ENCODE peak calls at places on chromosome 11, in eight cellular contexts. I is adrenal gland, W is body of pancreas, N is transverse colon, B is heart left ventricle, K is A549, V is pancreas, A is breast epithelium. J is an unnamed sample.

GRCh38 chr11:113974741-113975470 is at the start of gene HTR3A:
- DNase-seq in V (peak; percentile 91), B (peak; percentile 76), N (peak; percentile 53), K (no peak), A (no peak), I (peak; percentile 72), W (peak; percentile 91), J (no peak)

GRCh38 chr11:88629496-88629895 is 292.0 kb upstream of the CTSC start:
- DNase-seq in W (no peak), A (no peak), N (no peak), V (no peak), I (no peak), B (no peak), K (no peak), J (no peak)

GRCh38 chr11:91967018-91967715 is 257.5 kb upstream of the FAT3 start:
- DNase-seq in I (no peak), N (no peak), B (no peak), V (no peak), K (no peak), W (no peak), A (no peak), J (no peak)

GRCh38 chr11:116428638-116428975 is 344.2 kb downstream of the BUD13 start:
- DNase-seq in B (no peak), V (no peak), W (no peak), N (no peak), A (no peak), I (no peak), K (no peak), J (no peak)

GRCh38 chr11:6695377-6695776 is 12.2 kb upstream of the MRPL17 start:
- DNase-seq in K (no peak), V (no peak), A (no peak), B (no peak), W (no peak), N (no peak), I (no peak), J (no peak)

GRCh38 chr11:34749666-34750659 is 129.1 kb downstream of the EHF start:
- DNase-seq in B (peak; percentile 69), V (no peak), N (peak; percentile 54), K (no peak), W (peak; percentile 39), A (peak; percentile 90), I (peak; percentile 39), J (peak; percentile 92)

GRCh38 chr11:35337136-35337918 is 82.0 kb downstream of the SLC1A2 start:
- DNase-seq in N (no peak), V (peak; percentile 49), I (no peak), K (peak; percentile 95), B (no peak), W (peak; percentile 15), A (no peak), J (no peak)

GRCh38 chr11:10181811-10182210 is 112.2 kb downstream of the SBF2 start:
- DNase-seq in A (no peak), W (no peak), B (no peak), V (no peak), N (no peak), I (no peak), K (peak; percentile 8), J (no peak)

GRCh38 chr11:2653930-2654739 is 45.7 kb downstream of the KCNQ1OT1 start:
- DNase-seq in N (no peak), A (no peak), W (no peak), B (no peak), V (no peak), I (no peak), K (no peak), J (no peak)

GRCh38 chr11:73851046-73851764 is 25.4 kb downstream of the COA4 start:
- DNase-seq in K (no peak), A (no peak), I (no peak), B (no peak), W (no peak), V (no peak), N (no peak), J (no peak)

GRCh38 chr11:12206529-12206928 is 96.1 kb downstream of the MICAL2 start:
- DNase-seq in B (no peak), W (no peak), I (no peak), N (no peak), V (no peak), A (no peak), K (no peak), J (peak; percentile 57)

GRCh38 chr11:1499261-1499890 is 12.8 kb upstream of the MOB2 start:
- DNase-seq in N (no peak), K (no peak), V (no peak), A (no peak), B (peak; percentile 49), I (peak; percentile 13), W (no peak), J (peak; percentile 12)

GRCh38 chr11:26951849-26952515 is 41.9 kb upstream of the FIBIN start:
- DNase-seq in K (no peak), W (no peak), V (no peak), B (no peak), N (no peak), A (no peak), I (no peak), J (no peak)

GRCh38 chr11:63490551-63491239 is at the start of gene PLAAT5:
- DNase-seq in K (no peak), B (no peak), A (peak; percentile 27), N (peak; percentile 16), V (peak; percentile 32), I (no peak), W (peak; percentile 30), J (no peak)

GRCh38 chr11:8566613-8567210 is 27.3 kb downstream of the STK33 start:
- DNase-seq in V (no peak), B (no peak), W (no peak), I (no peak), K (no peak), A (no peak), N (peak; percentile 12), J (no peak)

GRCh38 chr11:103619480-103619879 is 417.0 kb upstream of the DDI1 start:
- DNase-seq in N (no peak), A (no peak), B (no peak), V (no peak), W (no peak), K (no peak), I (no peak), J (no peak)

GRCh38 chr11:47928426-47928825 is 51.9 kb upstream of the PTPRJ start:
- DNase-seq in I (no peak), V (no peak), K (no peak), A (no peak), B (no peak), N (no peak), W (no peak), J (no peak)

DNA sequence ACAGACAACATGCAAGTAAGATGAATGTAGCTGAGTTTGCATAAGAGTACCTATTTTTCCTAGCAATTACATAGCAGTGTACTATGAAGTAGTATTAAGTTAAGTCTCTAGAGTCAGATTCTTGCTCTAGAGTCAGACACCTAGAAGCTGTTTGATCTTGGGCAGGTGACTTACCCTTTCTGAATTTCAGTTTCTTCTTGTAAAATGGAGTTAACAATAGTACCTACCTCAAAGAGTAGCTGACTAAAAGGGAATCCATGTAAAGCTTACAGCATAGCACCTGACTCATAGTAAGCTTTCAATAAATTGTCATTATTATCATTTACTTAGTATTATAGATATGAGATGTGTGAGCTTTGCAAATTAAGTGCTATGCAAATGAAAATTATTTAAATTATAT is 47.8 kb upstream of the PTPRJ start:
- DNase-seq in A (no peak), N (no peak), W (no peak), I (no peak), V (no peak), B (no peak), K (no peak), J (no peak)
- H3K4me1 ChIP-seq in A (no peaks in the 10 kb centered on the region), N (no peaks in the 10 kb centered on the region), W (no peaks in the 10 kb centered on the region), I (peaks cover 3% of the 10 kb centered on the region), V (no peaks in the 10 kb centered on the region), B (no peaks in the 10 kb centered on the region), K (peaks cover 32% of the 10 kb centered on the region), J (no peaks in the 10 kb centered on the region)

GRCh38 chr11:46200537-46201281 is 76.8 kb upstream of the CREB3L1 start:
- DNase-seq in W (no peak), I (peak; percentile 55), V (no peak), K (no peak), A (no peak), B (no peak), N (no peak), J (no peak)

GRCh38 chr11:46202149-46202548 is 75.3 kb upstream of the CREB3L1 start:
- DNase-seq in N (no peak), V (no peak), I (no peak), B (no peak), W (no peak), K (no peak), A (no peak), J (no peak)

GRCh38 chr11:46198873-46199250 is 77.6 kb upstream of the PHF21A start:
- DNase-seq in W (no peak), I (no peak), B (no peak), K (no peak), N (no peak), V (no peak), A (no peak), J (no peak)

GRCh38 chr11:46197421-46197820 is 76.2 kb upstream of the PHF21A start:
- DNase-seq in I (no peak), B (no peak), A (no peak), N (no peak), W (no peak), V (no peak), K (no peak), J (no peak)

GRCh38 chr11:46198245-46198872 is 77.1 kb upstream of the PHF21A start:
- DNase-seq in N (no peak), I (no peak), B (no peak), A (no peak), W (no peak), K (no peak), V (no peak), J (no peak)
- H3K27ac ChIP-seq in N (no peak overlapping the region), I (no peak overlapping the region), B (no peak overlapping the region), A (no peak overlapping the region), W (no peak overlapping the region), K (no peak overlapping the region), V (no peak overlapping the region), J (no peak overlapping the region)

GRCh38 chr11:118290923-118291322 is 13.6 kb upstream of the CD3E start:
- DNase-seq in W (peak; percentile 61), K (peak; percentile 18), V (peak; percentile 37), I (no peak), N (peak; percentile 61), A (peak; percentile 26), B (no peak), J (peak; percentile 20)
- TF ChIP-seq CTCF in W (peak; percentile 29), K (peak; percentile 36), V (peak; percentile 32), I (no peak), N (peak; percentile 47), A (peak; percentile 66), B (peak; percentile 41), J (no peak)

GRCh38 chr11:65892661-65893317 is 2.3 kb downstream of the CCDC85B start:
- DNase-seq in W (no peak), I (no peak), A (no peak), V (no peak), K (no peak), N (no peak), B (peak; percentile 40), J (no peak)

GRCh38 chr11:65890324-65891179 is at the start of gene CCDC85B:
- DNase-seq in I (peak; percentile 99), V (peak; percentile 96), K (peak; percentile 94), W (peak; percentile 97), N (peak; percentile 99), B (peak; percentile 99), A (peak; percentile 99), J (peak; percentile 99)

GRCh38 chr11:65888163-65888814 is at the start of gene FIBP:
- DNase-seq in B (peak; percentile 99), W (peak; percentile 98), K (peak; percentile 97), N (peak; percentile 98), I (peak; percentile 98), A (peak; percentile 97), V (peak; percentile 97), J (peak; percentile 99)

GRCh38 chr11:65894034-65894591 is 3.6 kb downstream of the CCDC85B start:
- DNase-seq in B (peak; percentile 81), V (no peak), N (no peak), I (peak; percentile 48), K (no peak), A (no peak), W (no peak), J (no peak)

GRCh38 chr11:65891180-65892136 is 985 bp downstream of the CCDC85B start:
- DNase-seq in V (no peak), K (peak; percentile 43), N (no peak), A (no peak), I (peak; percentile 67), B (peak; percentile 85), W (no peak), J (peak; percentile 46)
- H3K4me1 ChIP-seq in V (peaks cover 7% of the 10 kb centered on the region), K (peaks cover 58% of the 10 kb centered on the region), N (peaks cover 39% of the 10 kb centered on the region), A (peaks cover 25% of the 10 kb centered on the region), I (peaks cover 50% of the 10 kb centered on the region), B (peaks cover 41% of the 10 kb centered on the region), W (peaks cover 46% of the 10 kb centered on the region), J (peaks cover 60% of the 10 kb centered on the region)